ENCODE peak calls at places on chromosomes 16 and 17, in five cellular contexts. V is stomach, Z is prostate gland, Q is breast epithelium, K is HCT116. E is an unnamed sample.

GRCh38 chr17:42562845-42563509 is 1.0 kb downstream of the COASY start:
- DNase-seq in V (no peak), Z (no peak), Q (no peak), K (no peak), E (no peak)

GRCh38 chr17:74325376-74325742 is 667 bp upstream of the KIF19 start:
- DNase-seq in V (no peak), Z (no peak), Q (no peak), K (no peak), E (no peak)

GRCh38 chr16:22632621-22633020 is 121.9 kb downstream of the NPIPB5 start:
- DNase-seq in V (no peak), Z (no peak), Q (no peak), K (no peak), E (no peak)

GRCh38 chr16:2912330-2913199 is 834 bp downstream of the FLYWCH1 start:
- DNase-seq in V (peak; percentile 33), Z (no peak), Q (no peak), K (no peak), E (peak; percentile 80)

GRCh38 chr17:64418506-64419339 is 28.1 kb upstream of the PECAM1 start:
- DNase-seq in V (no peak), Z (no peak), Q (no peak), K (peak; percentile 71), E (peak; percentile 41)

GRCh38 chr17:43766413-43767052 is 7.9 kb upstream of the SOST start:
- DNase-seq in V (peak; percentile 71), Z (peak; percentile 44), Q (peak; percentile 69), K (peak; percentile 39), E (peak; percentile 79)

GRCh38 chr16:3610698-3611144 is 685 bp downstream of the SLX4 start:
- DNase-seq in V (no peak), Z (no peak), Q (no peak), K (no peak), E (no peak)

GRCh38 chr17:61389670-61390478 is 9.8 kb upstream of the TBX2 start:
- DNase-seq in V (peak; percentile 57), Z (no peak), Q (no peak), K (no peak), E (no peak)

GRCh38 chr16:89365044-89365467 is 125.3 kb downstream of the ANKRD11 start:
- DNase-seq in V (no peak), Z (no peak), Q (no peak), K (no peak), E (no peak)

GRCh38 chr17:61947367-61948078 is 19.7 kb upstream of the INTS2 start:
- DNase-seq in V (no peak), Z (no peak), Q (no peak), K (no peak), E (no peak)

GRCh38 chr17:18277076-18277475 is 16.6 kb downstream of the MIEF2 start:
- DNase-seq in V (no peak), Z (no peak), Q (no peak), K (no peak), E (no peak)

GRCh38 chr16:53984936-53985335 is 281.0 kb downstream of the FTO start:
- DNase-seq in V (no peak), Z (peak; percentile 54), Q (no peak), K (no peak), E (no peak)

GRCh38 chr17:6365187-6365943 is 69.6 kb downstream of the AIPL1 start:
- DNase-seq in V (no peak), Z (no peak), Q (no peak), K (no peak), E (no peak)

GRCh38 chr16:82016268-82016667 is 5.0 kb upstream of the SDR42E1 start:
- DNase-seq in V (no peak), Z (peak; percentile 35), Q (no peak), K (peak; percentile 52), E (no peak)

GRCh38 chr17:73646409-73647305 is 2.4 kb upstream of the SDK2 start:
- DNase-seq in V (peak; percentile 13), Z (no peak), Q (no peak), K (no peak), E (no peak)

GRCh38 chr16:3980311-3981111 is 100.0 kb upstream of the CREBBP start:
- DNase-seq in V (no peak), Z (no peak), Q (no peak), K (no peak), E (no peak)

GRCh38 chr16:14494396-14494795 is 135.7 kb downstream of the PARN start:
- DNase-seq in V (no peak), Z (no peak), Q (no peak), K (no peak), E (no peak)

GRCh38 chr17:49447603-49448325 is 33.1 kb upstream of the PHB1 start:
- DNase-seq in V (no peak), Z (no peak), Q (no peak), K (no peak), E (peak; percentile 20)

GRCh38 chr16:29820730-29821662 is 734 bp downstream of the MVP start:
- DNase-seq in V (peak; percentile 86), Z (peak; percentile 61), Q (no peak), K (no peak), E (no peak)

GRCh38 chr16:52603015-52603414 is 56.1 kb upstream of the TOX3 start:
- DNase-seq in V (no peak), Z (no peak), Q (no peak), K (no peak), E (no peak)

GRCh38 chr16:19307587-19308241 is 22.2 kb downstream of the CLEC19A start:
- DNase-seq in V (no peak), Z (no peak), Q (no peak), K (no peak), E (no peak)

GRCh38 chr16:19304670-19305240 is 19.2 kb downstream of the CLEC19A start:
- DNase-seq in V (no peak), Z (no peak), Q (no peak), K (no peak), E (no peak)

GRCh38 chr16:19309178-19309577 is 23.6 kb downstream of the CLEC19A start:
- DNase-seq in V (no peak), Z (no peak), Q (no peak), K (no peak), E (no peak)

GRCh38 chr16:19308392-19308791 is 22.9 kb downstream of the CLEC19A start:
- DNase-seq in V (no peak), Z (no peak), Q (no peak), K (no peak), E (no peak)

GRCh38 chr16:19305443-19305842 is 19.9 kb downstream of the CLEC19A start:
- DNase-seq in V (no peak), Z (no peak), Q (no peak), K (no peak), E (no peak)
- TF ChIP-seq POLR2AphosphoS5 in V (no peak), Z (no peak), Q (no peak), K (no peak), E (no peak)

GRCh38 chr17:40491486-40491885 is 9.9 kb downstream of the TNS4 start:
- DNase-seq in V (no peak), Z (peak; percentile 76), Q (no peak), K (no peak), E (no peak)
- H3K4me1 ChIP-seq in V (peaks cover 5% of the 10 kb centered on the region), Z (peaks cover 7% of the 10 kb centered on the region), Q (peaks cover 12% of the 10 kb centered on the region), K (peaks cover 50% of the 10 kb centered on the region), E (peaks cover 64% of the 10 kb centered on the region)

GRCh38 chr17:30519707-30520106 is 42.5 kb downstream of the GOSR1 start:
- DNase-seq in V (no peak), Z (no peak), Q (no peak), K (no peak), E (no peak)

GRCh38 chr17:30520882-30521281 is 43.7 kb downstream of the GOSR1 start:
- DNase-seq in V (no peak), Z (no peak), Q (no peak), K (no peak), E (no peak)

GRCh38 chr17:30521766-30522165 is 44.6 kb downstream of the GOSR1 start:
- DNase-seq in V (no peak), Z (no peak), Q (no peak), K (no peak), E (no peak)

GRCh38 chr17:30519166-30519565 is 42.0 kb downstream of the GOSR1 start:
- DNase-seq in V (no peak), Z (no peak), Q (no peak), K (no peak), E (no peak)

GRCh38 chr17:30520436-30520835 is 43.2 kb downstream of the GOSR1 start:
- DNase-seq in V (no peak), Z (no peak), Q (no peak), K (no peak), E (no peak)
- TF ChIP-seq POLR2AphosphoS5 in V (no peak), Z (no peak), Q (no peak), K (no peak), E (no peak)

DNA sequence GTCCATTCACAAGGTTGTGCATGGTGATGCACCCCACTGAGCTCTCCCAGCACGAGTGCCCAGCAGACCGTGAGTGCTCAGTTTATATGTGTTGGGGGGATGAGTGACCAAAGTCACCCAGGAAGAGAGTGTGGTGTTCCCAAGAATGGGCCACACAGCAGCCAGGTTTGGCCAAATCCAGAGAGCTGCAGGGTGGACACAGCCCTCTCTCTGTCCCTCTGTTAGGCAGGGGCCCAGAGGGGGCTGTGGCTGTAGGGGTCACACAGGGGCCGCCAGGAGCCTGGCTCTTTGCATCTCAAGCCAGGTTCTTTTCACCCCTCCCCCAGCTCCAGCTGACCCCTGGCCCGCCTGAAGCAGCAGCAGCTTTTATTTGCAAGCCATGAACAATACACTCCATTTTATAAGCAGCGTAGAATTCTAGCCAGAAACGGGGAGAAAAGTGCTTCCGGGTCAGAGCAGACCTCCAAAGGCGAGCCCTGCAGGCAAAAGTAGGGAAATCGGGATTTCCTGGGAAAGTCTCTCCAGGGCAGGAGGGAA is 13.3 kb downstream of the COTL1 start:
- DNase-seq in V (no peak), Z (no peak), Q (no peak), K (no peak), E (no peak)
- H3K4me1 ChIP-seq in V (peaks cover 44% of the 10 kb centered on the region), Z (no peaks in the 10 kb centered on the region), Q (no peaks in the 10 kb centered on the region), K (peaks cover 63% of the 10 kb centered on the region), E (peaks cover 41% of the 10 kb centered on the region)

DNA sequence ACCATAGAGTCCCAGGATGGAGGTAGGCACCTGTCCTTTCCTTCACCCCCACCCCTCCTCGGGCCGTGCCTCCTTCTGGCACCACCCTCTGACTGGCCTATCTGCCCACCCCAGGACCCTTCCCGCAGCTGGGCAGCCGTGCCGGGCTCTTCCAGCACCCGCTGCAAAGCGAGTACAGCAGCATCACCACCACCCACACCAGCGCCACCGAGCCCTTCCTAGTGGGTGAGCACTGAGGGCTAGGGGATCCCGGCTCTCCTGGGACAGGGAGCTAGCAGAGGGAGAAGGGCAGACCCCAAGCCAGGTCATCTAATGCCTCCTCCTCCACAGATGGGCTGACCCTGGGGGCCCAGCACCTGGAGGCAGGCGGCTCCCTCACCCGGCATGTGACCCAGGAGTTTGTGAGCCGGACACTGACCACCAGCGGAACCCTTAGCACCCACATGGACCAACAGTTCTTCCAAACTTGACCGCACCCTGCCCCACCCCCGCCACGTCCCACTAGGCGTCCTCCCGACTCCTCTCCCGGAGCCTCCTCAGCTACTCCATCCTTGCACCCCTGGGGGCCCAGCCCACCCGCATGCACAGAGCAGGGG is 7.8 kb downstream of the GALK1 start:
- DNase-seq in V (no peak), Z (no peak), Q (no peak), K (no peak), E (no peak)
- TF ChIP-seq POLR2AphosphoS5 in V (no peak), Z (no peak), Q (no peak), K (no peak), E (no peak)

E was measured in sigmoid colon.